ENCODE peak calls at places on chromosomes 11 and 22, in eight cellular contexts. One of them, this sample, is unnamed.
A peak's percentile ranks its signal among the peaks of the same experiment; 100 is the strongest.

GRCh38 chr11:126833020-126833419 is 167.6 kb downstream of the KIRREL3 start:
- DNase-seq in colonic mucosa: no peak
- DNase-seq in heart left ventricle: no peak
- DNase-seq in Panc1: no peak
- DNase-seq in effector memory CD4-positive, alpha-beta T cell: no peak
- DNase-seq in astrocyte: no peak
- DNase-seq in CD4-positive, alpha-beta T cell: no peak
- DNase-seq in kidney epithelial cell: no peak
- DNase-seq in this sample: no peak

GRCh38 chr11:63909621-63910506 is 7.1 kb downstream of the RCOR2 start:
- DNase-seq in colonic mucosa: no peak
- DNase-seq in heart left ventricle: no peak
- DNase-seq in Panc1: no peak
- DNase-seq in effector memory CD4-positive, alpha-beta T cell: no peak
- DNase-seq in astrocyte: no peak
- DNase-seq in CD4-positive, alpha-beta T cell: no peak
- DNase-seq in kidney epithelial cell: no peak
- DNase-seq in this sample: no peak

GRCh38 chr11:116835042-116835772 is 2.2 kb downstream of the APOA1 start:
- DNase-seq in colonic mucosa: no peak
- DNase-seq in heart left ventricle: no peak
- DNase-seq in Panc1: no peak
- DNase-seq in effector memory CD4-positive, alpha-beta T cell: no peak
- DNase-seq in astrocyte: no peak
- DNase-seq in CD4-positive, alpha-beta T cell: no peak
- DNase-seq in kidney epithelial cell: no peak
- DNase-seq in this sample: no peak

GRCh38 chr11:101336155-101336554 is 206.5 kb upstream of the PGR start:
- DNase-seq in colonic mucosa: no peak
- DNase-seq in heart left ventricle: no peak
- DNase-seq in Panc1: no peak
- DNase-seq in effector memory CD4-positive, alpha-beta T cell: no peak
- DNase-seq in astrocyte: no peak
- DNase-seq in CD4-positive, alpha-beta T cell: no peak
- DNase-seq in kidney epithelial cell: no peak
- DNase-seq in this sample: no peak

GRCh38 chr11:77199346-77199745 is 71.3 kb downstream of the MYO7A start:
- DNase-seq in colonic mucosa: no peak
- DNase-seq in heart left ventricle: no peak
- DNase-seq in Panc1: no peak
- DNase-seq in effector memory CD4-positive, alpha-beta T cell: no peak
- DNase-seq in astrocyte: no peak
- DNase-seq in CD4-positive, alpha-beta T cell: no peak
- DNase-seq in kidney epithelial cell: no peak
- DNase-seq in this sample: no peak

GRCh38 chr22:21100149-21101032 is 54.6 kb downstream of the LRRC74B start:
- DNase-seq in colonic mucosa: no peak
- DNase-seq in heart left ventricle: no peak
- DNase-seq in Panc1: no peak
- DNase-seq in effector memory CD4-positive, alpha-beta T cell: no peak
- DNase-seq in astrocyte: no peak
- DNase-seq in CD4-positive, alpha-beta T cell: no peak
- DNase-seq in kidney epithelial cell: no peak
- DNase-seq in this sample: no peak

GRCh38 chr11:66221726-66222236 is 46.7 kb upstream of the RAB1B start:
- DNase-seq in colonic mucosa: no peak
- DNase-seq in heart left ventricle: no peak
- DNase-seq in Panc1: no peak
- DNase-seq in effector memory CD4-positive, alpha-beta T cell: no peak
- DNase-seq in astrocyte: no peak
- DNase-seq in CD4-positive, alpha-beta T cell: no peak
- DNase-seq in kidney epithelial cell: no peak
- DNase-seq in this sample: no peak

GRCh38 chr11:89293966-89294679 is 116.4 kb downstream of the TYR start:
- DNase-seq in colonic mucosa: no peak
- DNase-seq in heart left ventricle: no peak
- DNase-seq in Panc1: no peak
- DNase-seq in effector memory CD4-positive, alpha-beta T cell: no peak
- DNase-seq in astrocyte: peak; percentile 29
- DNase-seq in CD4-positive, alpha-beta T cell: no peak
- DNase-seq in kidney epithelial cell: no peak
- DNase-seq in this sample: peak; percentile 11

GRCh38 chr22:26589367-26589844 is 526 bp downstream of the TPST2 start:
- DNase-seq in colonic mucosa: peak; percentile 55
- DNase-seq in heart left ventricle: peak; percentile 55
- DNase-seq in Panc1: no peak
- DNase-seq in effector memory CD4-positive, alpha-beta T cell: no peak
- DNase-seq in astrocyte: no peak
- DNase-seq in CD4-positive, alpha-beta T cell: peak; percentile 5
- DNase-seq in kidney epithelial cell: no peak
- DNase-seq in this sample: peak; percentile 23

GRCh38 chr11:68370211-68371111 is 58.1 kb downstream of the LRP5 start:
- DNase-seq in colonic mucosa: no peak
- DNase-seq in heart left ventricle: peak; percentile 69
- DNase-seq in Panc1: no peak
- DNase-seq in effector memory CD4-positive, alpha-beta T cell: no peak
- DNase-seq in astrocyte: no peak
- DNase-seq in CD4-positive, alpha-beta T cell: no peak
- DNase-seq in kidney epithelial cell: no peak
- DNase-seq in this sample: peak; percentile 43

GRCh38 chr22:49235463-49236300 is 592.0 kb downstream of the BRD1 start:
- DNase-seq in colonic mucosa: peak; percentile 57
- DNase-seq in heart left ventricle: no peak
- DNase-seq in Panc1: no peak
- DNase-seq in effector memory CD4-positive, alpha-beta T cell: no peak
- DNase-seq in astrocyte: no peak
- DNase-seq in CD4-positive, alpha-beta T cell: no peak
- DNase-seq in kidney epithelial cell: no peak
- DNase-seq in this sample: no peak

GRCh38 chr11:102111787-102112653 is 1.8 kb downstream of the YAP1 start:
- DNase-seq in colonic mucosa: peak; percentile 64
- DNase-seq in heart left ventricle: peak; percentile 29
- DNase-seq in Panc1: peak; percentile 94
- DNase-seq in effector memory CD4-positive, alpha-beta T cell: no peak
- DNase-seq in astrocyte: peak; percentile 89
- DNase-seq in CD4-positive, alpha-beta T cell: no peak
- DNase-seq in kidney epithelial cell: no peak
- DNase-seq in this sample: no peak

GRCh38 chr22:39300198-39300830 is 19.1 kb downstream of the RPL3 start:
- DNase-seq in colonic mucosa: no peak
- DNase-seq in heart left ventricle: peak; percentile 79
- DNase-seq in Panc1: no peak
- DNase-seq in effector memory CD4-positive, alpha-beta T cell: no peak
- DNase-seq in astrocyte: no peak
- DNase-seq in CD4-positive, alpha-beta T cell: no peak
- DNase-seq in kidney epithelial cell: no peak
- DNase-seq in this sample: peak; percentile 56

GRCh38 chr11:78453140-78453935 is 35.7 kb upstream of the GAB2 start:
- DNase-seq in colonic mucosa: no peak
- DNase-seq in heart left ventricle: no peak
- DNase-seq in Panc1: no peak
- DNase-seq in effector memory CD4-positive, alpha-beta T cell: no peak
- DNase-seq in astrocyte: peak; percentile 47
- DNase-seq in CD4-positive, alpha-beta T cell: no peak
- DNase-seq in kidney epithelial cell: no peak
- DNase-seq in this sample: no peak

GRCh38 chr11:17897495-17897894 is 115.4 kb downstream of the SERGEF start:
- DNase-seq in colonic mucosa: no peak
- DNase-seq in heart left ventricle: no peak
- DNase-seq in Panc1: no peak
- DNase-seq in effector memory CD4-positive, alpha-beta T cell: no peak
- DNase-seq in astrocyte: no peak
- DNase-seq in CD4-positive, alpha-beta T cell: no peak
- DNase-seq in kidney epithelial cell: no peak
- DNase-seq in this sample: no peak

GRCh38 chr11:27471067-27471587 is 1.5 kb downstream of the LGR4 start:
- DNase-seq in colonic mucosa: peak; percentile 39
- DNase-seq in heart left ventricle: no peak
- DNase-seq in Panc1: no peak
- DNase-seq in effector memory CD4-positive, alpha-beta T cell: no peak
- DNase-seq in astrocyte: no peak
- DNase-seq in CD4-positive, alpha-beta T cell: no peak
- DNase-seq in kidney epithelial cell: no peak
- DNase-seq in this sample: no peak

GRCh38 chr11:83554896-83555295 is 268.7 kb upstream of the CCDC90B start:
- DNase-seq in colonic mucosa: no peak
- DNase-seq in heart left ventricle: peak; percentile 20
- DNase-seq in Panc1: no peak
- DNase-seq in effector memory CD4-positive, alpha-beta T cell: no peak
- DNase-seq in astrocyte: no peak
- DNase-seq in CD4-positive, alpha-beta T cell: no peak
- DNase-seq in kidney epithelial cell: no peak
- DNase-seq in this sample: no peak

GRCh38 chr22:44292007-44292370 is 20.8 kb downstream of the SHISAL1 start:
- DNase-seq in colonic mucosa: no peak
- DNase-seq in heart left ventricle: no peak
- DNase-seq in Panc1: no peak
- DNase-seq in effector memory CD4-positive, alpha-beta T cell: no peak
- DNase-seq in astrocyte: no peak
- DNase-seq in CD4-positive, alpha-beta T cell: no peak
- DNase-seq in kidney epithelial cell: no peak
- DNase-seq in this sample: no peak

GRCh38 chr11:54927704-54928103 is 221.1 kb downstream of the OR4A5 start:
- DNase-seq in colonic mucosa: no peak
- DNase-seq in heart left ventricle: no peak
- DNase-seq in Panc1: no peak
- DNase-seq in effector memory CD4-positive, alpha-beta T cell: no peak
- DNase-seq in astrocyte: no peak
- DNase-seq in CD4-positive, alpha-beta T cell: no peak
- DNase-seq in kidney epithelial cell: no peak
- DNase-seq in this sample: no peak

GRCh38 chr22:42431401-42432019 is 693 bp downstream of the NFAM1 start:
- DNase-seq in colonic mucosa: no peak
- DNase-seq in heart left ventricle: no peak
- DNase-seq in Panc1: no peak
- DNase-seq in effector memory CD4-positive, alpha-beta T cell: no peak
- DNase-seq in astrocyte: no peak
- DNase-seq in CD4-positive, alpha-beta T cell: no peak
- DNase-seq in kidney epithelial cell: no peak
- DNase-seq in this sample: no peak

GRCh38 chr11:78715639-78716311 is 141.1 kb upstream of the NARS2 start:
- DNase-seq in colonic mucosa: peak; percentile 66
- DNase-seq in heart left ventricle: no peak
- DNase-seq in Panc1: peak; percentile 78
- DNase-seq in effector memory CD4-positive, alpha-beta T cell: no peak
- DNase-seq in astrocyte: peak; percentile 84
- DNase-seq in CD4-positive, alpha-beta T cell: no peak
- DNase-seq in kidney epithelial cell: peak; percentile 89
- DNase-seq in this sample: no peak

GRCh38 chr11:2524446-2525165 is 79.8 kb downstream of the KCNQ1 start:
- DNase-seq in colonic mucosa: peak; percentile 19
- DNase-seq in heart left ventricle: no peak
- DNase-seq in Panc1: no peak
- DNase-seq in effector memory CD4-positive, alpha-beta T cell: no peak
- DNase-seq in astrocyte: no peak
- DNase-seq in CD4-positive, alpha-beta T cell: no peak
- DNase-seq in kidney epithelial cell: no peak
- DNase-seq in this sample: no peak

GRCh38 chr22:25111579-25112517 is 87.8 kb upstream of the CRYBB3 start:
- DNase-seq in colonic mucosa: peak; percentile 77
- DNase-seq in heart left ventricle: peak; percentile 42
- DNase-seq in Panc1: no peak
- DNase-seq in effector memory CD4-positive, alpha-beta T cell: no peak
- DNase-seq in astrocyte: no peak
- DNase-seq in CD4-positive, alpha-beta T cell: no peak
- DNase-seq in kidney epithelial cell: no peak
- DNase-seq in this sample: no peak

GRCh38 chr11:20368441-20368840 is 4.9 kb downstream of the HTATIP2 start:
- DNase-seq in colonic mucosa: no peak
- DNase-seq in heart left ventricle: no peak
- DNase-seq in Panc1: no peak
- DNase-seq in effector memory CD4-positive, alpha-beta T cell: no peak
- DNase-seq in astrocyte: no peak
- DNase-seq in CD4-positive, alpha-beta T cell: no peak
- DNase-seq in kidney epithelial cell: no peak
- DNase-seq in this sample: no peak

GRCh38 chr11:128981254-128981653 is 38.6 kb upstream of the TP53AIP1 start:
- DNase-seq in colonic mucosa: no peak
- DNase-seq in heart left ventricle: no peak
- DNase-seq in Panc1: no peak
- DNase-seq in effector memory CD4-positive, alpha-beta T cell: no peak
- DNase-seq in astrocyte: no peak
- DNase-seq in CD4-positive, alpha-beta T cell: no peak
- DNase-seq in kidney epithelial cell: no peak
- DNase-seq in this sample: no peak

GRCh38 chr11:283405-284080 is 5.3 kb downstream of the NLRP6 start:
- DNase-seq in colonic mucosa: no peak
- DNase-seq in heart left ventricle: no peak
- DNase-seq in Panc1: no peak
- DNase-seq in effector memory CD4-positive, alpha-beta T cell: no peak
- DNase-seq in astrocyte: no peak
- DNase-seq in CD4-positive, alpha-beta T cell: no peak
- DNase-seq in kidney epithelial cell: no peak
- DNase-seq in this sample: no peak
- H3K27me3 ChIP-seq in colonic mucosa: peaks cover 54% of the 10 kb centered on the region
- H3K27me3 ChIP-seq in heart left ventricle: peaks cover 72% of the 10 kb centered on the region
- H3K27me3 ChIP-seq in Panc1: peaks cover 3% of the 10 kb centered on the region
- H3K27me3 ChIP-seq in effector memory CD4-positive, alpha-beta T cell: no peaks in the 10 kb centered on the region
- H3K27me3 ChIP-seq in astrocyte: peaks cover 54% of the 10 kb centered on the region
- H3K27me3 ChIP-seq in CD4-positive, alpha-beta T cell: peaks cover 10% of the 10 kb centered on the region
- H3K27me3 ChIP-seq in kidney epithelial cell: peaks cover 82% of the 10 kb centered on the region
- H3K27me3 ChIP-seq in this sample: peaks cover 99% of the 10 kb centered on the region

DNA sequence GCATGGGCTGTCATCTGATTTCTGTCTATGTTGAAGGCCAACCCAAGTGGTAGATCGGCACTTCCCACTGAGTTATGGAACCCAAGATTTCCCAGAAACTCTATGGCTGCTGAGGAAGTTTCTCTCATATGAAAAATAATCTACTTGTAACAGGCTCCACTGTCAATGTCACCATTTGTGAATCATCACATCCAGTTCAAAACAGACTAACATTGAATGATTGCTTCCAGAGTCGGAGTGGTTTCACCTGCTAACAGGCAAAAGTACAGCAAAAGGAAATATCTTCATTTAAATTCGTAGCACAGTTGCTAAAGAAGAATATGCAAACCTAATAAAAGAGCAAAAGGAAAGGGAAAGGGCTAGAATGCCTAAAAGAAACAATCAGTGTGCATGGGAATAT is 12.8 kb downstream of the WT1 start:
- DNase-seq in colonic mucosa: no peak
- DNase-seq in heart left ventricle: no peak
- DNase-seq in Panc1: no peak
- DNase-seq in effector memory CD4-positive, alpha-beta T cell: no peak
- DNase-seq in astrocyte: no peak
- DNase-seq in CD4-positive, alpha-beta T cell: no peak
- DNase-seq in kidney epithelial cell: no peak
- DNase-seq in this sample: no peak
- H3K27me3 ChIP-seq in colonic mucosa: peaks cover 24% of the 10 kb centered on the region
- H3K27me3 ChIP-seq in heart left ventricle: peaks cover 25% of the 10 kb centered on the region
- H3K27me3 ChIP-seq in Panc1: no peaks in the 10 kb centered on the region
- H3K27me3 ChIP-seq in effector memory CD4-positive, alpha-beta T cell: peaks cover 15% of the 10 kb centered on the region
- H3K27me3 ChIP-seq in astrocyte: peaks cover 44% of the 10 kb centered on the region
- H3K27me3 ChIP-seq in CD4-positive, alpha-beta T cell: peaks cover 21% of the 10 kb centered on the region
- H3K27me3 ChIP-seq in kidney epithelial cell: peaks cover 18% of the 10 kb centered on the region
- H3K27me3 ChIP-seq in this sample: peaks cover 64% of the 10 kb centered on the region

GRCh38 chr11:70656293-70656692 is 258.0 kb downstream of the CTTN start:
- DNase-seq in colonic mucosa: no peak
- DNase-seq in heart left ventricle: no peak
- DNase-seq in Panc1: no peak
- DNase-seq in effector memory CD4-positive, alpha-beta T cell: no peak
- DNase-seq in astrocyte: no peak
- DNase-seq in CD4-positive, alpha-beta T cell: no peak
- DNase-seq in kidney epithelial cell: no peak
- DNase-seq in this sample: no peak
- H3K27me3 ChIP-seq in colonic mucosa: no peaks in the 10 kb centered on the region
- H3K27me3 ChIP-seq in heart left ventricle: peaks cover 8% of the 10 kb centered on the region
- H3K27me3 ChIP-seq in Panc1: no peaks in the 10 kb centered on the region
- H3K27me3 ChIP-seq in effector memory CD4-positive, alpha-beta T cell: no peaks in the 10 kb centered on the region
- H3K27me3 ChIP-seq in astrocyte: peaks cover 1% of the 10 kb centered on the region
- H3K27me3 ChIP-seq in CD4-positive, alpha-beta T cell: peaks cover 8% of the 10 kb centered on the region
- H3K27me3 ChIP-seq in kidney epithelial cell: no peaks in the 10 kb centered on the region
- H3K27me3 ChIP-seq in this sample: peaks cover 43% of the 10 kb centered on the region

GRCh38 chr11:108160970-108161566 is 39.7 kb downstream of the ACAT1 start:
- DNase-seq in colonic mucosa: no peak
- DNase-seq in heart left ventricle: no peak
- DNase-seq in Panc1: no peak
- DNase-seq in effector memory CD4-positive, alpha-beta T cell: no peak
- DNase-seq in astrocyte: no peak
- DNase-seq in CD4-positive, alpha-beta T cell: no peak
- DNase-seq in kidney epithelial cell: no peak
- DNase-seq in this sample: no peak
- H3K27me3 ChIP-seq in colonic mucosa: no peaks in the 10 kb centered on the region
- H3K27me3 ChIP-seq in heart left ventricle: no peaks in the 10 kb centered on the region
- H3K27me3 ChIP-seq in Panc1: no peaks in the 10 kb centered on the region
- H3K27me3 ChIP-seq in effector memory CD4-positive, alpha-beta T cell: no peaks in the 10 kb centered on the region
- H3K27me3 ChIP-seq in astrocyte: no peaks in the 10 kb centered on the region
- H3K27me3 ChIP-seq in CD4-positive, alpha-beta T cell: no peaks in the 10 kb centered on the region
- H3K27me3 ChIP-seq in kidney epithelial cell: no peaks in the 10 kb centered on the region
- H3K27me3 ChIP-seq in this sample: no peaks in the 10 kb centered on the region

This sample was measured in left ventricle myocardium inferior.